ENCODE peak calls at places on chromosomes 5 and 9, in six cellular contexts. S, P, H, Y, A and U are unnamed samples.

GRCh38 chr5:110288766-110289165 is 437.7 kb downstream of the TMEM232 start:
- DNase-seq in S (no peak), H (peak), P (no peak), A (peak), Y (peak), U (no peak)

GRCh38 chr5:10724799-10725507 is 36.1 kb downstream of the DAP start:
- DNase-seq in A (no peak), P (peak), H (peak), S (peak), Y (peak), U (no peak)

GRCh38 chr5:156147251-156147947 is 179.6 kb upstream of the SGCD start:
- DNase-seq in S (no peak), H (peak), P (no peak), A (peak), Y (no peak), U (no peak)

GRCh38 chr5:115470921-115471320 is 73.7 kb downstream of the FEM1C start:
- DNase-seq in H (peak), A (no peak), Y (no peak), S (no peak), P (no peak), U (no peak)

GRCh38 chr9:95018099-95018927 is 291.8 kb downstream of the AOPEP start:
- DNase-seq in P (peak), Y (peak), H (peak), S (no peak), A (no peak), U (no peak)

GRCh38 chr5:54254482-54255198 is 55.7 kb downstream of the ARL15 start:
- DNase-seq in S (no peak), P (peak), Y (peak), H (peak), A (peak), U (peak)

GRCh38 chr9:76365028-76365427 is 29.2 kb downstream of the RFK start:
- DNase-seq in A (peak), S (no peak), H (peak), P (peak), Y (peak), U (no peak)

GRCh38 chr9:13186091-13186490 is 93.4 kb downstream of the MPDZ start:
- DNase-seq in A (no peak), H (no peak), P (no peak), S (no peak), Y (no peak), U (no peak)

GRCh38 chr5:121055586-121055985 is 591.5 kb downstream of the PRR16 start:
- DNase-seq in H (no peak), S (no peak), P (no peak), A (no peak), Y (no peak), U (no peak)

GRCh38 chr5:123874600-123875201 is 362.7 kb downstream of the CSNK1G3 start:
- DNase-seq in P (peak), H (peak), S (no peak), Y (no peak), A (no peak), U (no peak)

GRCh38 chr5:32339198-32339597 is 26.5 kb upstream of the MTMR12 start:
- DNase-seq in Y (peak), H (peak), S (no peak), P (peak), A (no peak), U (peak)

GRCh38 chr9:126238415-126238814 is 88.2 kb upstream of the MVB12B start:
- DNase-seq in H (no peak), S (no peak), Y (no peak), A (no peak), P (no peak), U (no peak)

GRCh38 chr9:79116709-79117108 is 455.1 kb upstream of the TLE4 start:
- DNase-seq in S (no peak), P (no peak), H (no peak), Y (no peak), A (no peak), U (no peak)

GRCh38 chr5:57307516-57307915 is 133.7 kb downstream of the GPBP1 start:
- DNase-seq in A (no peak), H (no peak), S (no peak), Y (no peak), P (no peak), U (no peak)

GRCh38 chr5:179475211-179475840 is 75.0 kb upstream of the RUFY1 start:
- DNase-seq in A (no peak), P (peak), S (no peak), Y (no peak), H (no peak), U (no peak)

GRCh38 chr9:87684627-87685204 is 41.2 kb upstream of the CTSL start:
- DNase-seq in Y (peak), S (peak), H (peak), P (peak), A (peak), U (no peak)

GRCh38 chr9:33851301-33851700 is 34.3 kb downstream of the UBE2R2 start:
- DNase-seq in P (no peak), S (no peak), A (no peak), Y (peak), H (peak), U (no peak)

GRCh38 chr9:109469646-109470358 is 28.3 kb downstream of the PTPN3 start:
- DNase-seq in A (peak), S (peak), H (peak), P (peak), Y (peak), U (peak)

GRCh38 chr9:81574399-81574798 is 114.9 kb downstream of the TLE1 start:
- DNase-seq in Y (peak), S (no peak), P (no peak), H (peak), A (no peak), U (no peak)

GRCh38 chr5:127008300-127008975 is 21.9 kb downstream of the MARCHF3 start:
- DNase-seq in P (no peak), H (no peak), S (no peak), A (no peak), Y (no peak), U (no peak)

GRCh38 chr9:95379630-95380029 is 62.1 kb upstream of the FANCC start:
- DNase-seq in A (no peak), S (no peak), Y (no peak), P (no peak), H (no peak), U (peak)

GRCh38 chr5:178940569-178941360 is at the start of gene ZNF454:
- DNase-seq in A (no peak), H (peak), Y (no peak), P (peak), S (peak), U (no peak)

GRCh38 chr5:148372883-148373282 is 10.9 kb upstream of the FBXO38 start:
- DNase-seq in P (no peak), A (no peak), H (peak), S (no peak), Y (peak), U (no peak)

GRCh38 chr5:150573867-150574817 is 66.2 kb downstream of the NDST1 start:
- DNase-seq in H (peak), P (no peak), Y (no peak), S (peak), A (no peak), U (no peak)

GRCh38 chr5:169162407-169162806 is 138.5 kb downstream of the SLIT3 start:
- DNase-seq in H (peak), Y (peak), P (no peak), A (no peak), S (peak), U (no peak)

GRCh38 chr5:17727212-17727611 is 93.0 kb downstream of the TAF11L14 start:
- DNase-seq in H (no peak), Y (no peak), A (no peak), S (no peak), P (no peak), U (no peak)

GRCh38 chr5:124057161-124057814 is 545.3 kb downstream of the CSNK1G3 start:
- DNase-seq in H (no peak), A (peak), P (no peak), S (no peak), Y (peak), U (peak)

GRCh38 chr5:123283537-123283936 is 139.7 kb downstream of the CEP120 start:
- DNase-seq in Y (no peak), H (no peak), S (peak), P (no peak), A (no peak), U (no peak)

GRCh38 chr5:28779161-28779754 is 1740.9 kb upstream of the CDH9 start:
- DNase-seq in P (peak), Y (peak), H (no peak), A (peak), S (no peak), U (no peak)

GRCh38 chr5:141681695-141682641 is at the start of gene ARAP3:
- DNase-seq in A (peak), H (peak), Y (peak), S (peak), P (peak), U (no peak)
- TF ChIP-seq EZH2phosphoT487 in A (no peak), H (no peak), Y (no peak), S (no peak), P (no peak), U (no peak)

DNA sequence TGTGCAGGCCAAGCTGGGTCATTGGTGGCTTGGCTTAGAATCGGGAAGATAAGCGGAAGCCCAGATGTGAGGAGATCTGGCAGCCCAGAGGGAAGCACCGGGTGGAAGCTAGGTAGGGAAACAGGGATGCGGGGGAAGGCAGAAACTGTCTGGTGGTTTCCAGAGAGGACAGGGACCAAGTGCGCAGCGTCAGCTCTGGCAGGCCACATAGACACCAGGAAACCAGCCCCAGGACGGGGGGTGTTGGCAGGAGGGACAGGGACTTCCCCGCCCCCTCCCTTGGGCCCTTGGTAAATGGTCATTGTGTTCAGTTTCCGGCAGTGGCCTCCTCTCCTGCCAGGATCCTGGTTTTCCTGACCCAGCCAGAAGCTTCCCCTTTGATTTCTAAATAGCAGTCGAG is 2.0 kb downstream of the RALGDS start:
- DNase-seq in A (no peak), P (no peak), H (peak), Y (no peak), S (peak), U (no peak)
- TF ChIP-seq EZH2phosphoT487 in A (no peak), P (no peak), H (no peak), Y (no peak), S (no peak), U (no peak)

GRCh38 chr9:88791105-88791805 is 200.0 kb upstream of the S1PR3 start:
- DNase-seq in A (no peak), Y (peak), H (peak), P (no peak), S (no peak), U (no peak)
- TF ChIP-seq EZH2phosphoT487 in A (no peak), Y (no peak), H (peak), P (no peak), S (no peak), U (no peak)

GRCh38 chr5:138803935-138804334 is 50.7 kb downstream of the CTNNA1 start:
- DNase-seq in S (no peak), H (no peak), Y (no peak), P (no peak), A (no peak), U (no peak)

GRCh38 chr5:138803285-138803684 is 50.1 kb downstream of the CTNNA1 start:
- DNase-seq in S (no peak), H (no peak), Y (no peak), A (no peak), P (no peak), U (no peak)

GRCh38 chr5:138809391-138809790 is 56.2 kb downstream of the CTNNA1 start:
- DNase-seq in H (peak), P (no peak), S (no peak), A (no peak), Y (no peak), U (no peak)

GRCh38 chr5:138807182-138807581 is 54.0 kb downstream of the CTNNA1 start:
- DNase-seq in Y (no peak), S (no peak), P (no peak), A (no peak), H (no peak), U (no peak)

DNA sequence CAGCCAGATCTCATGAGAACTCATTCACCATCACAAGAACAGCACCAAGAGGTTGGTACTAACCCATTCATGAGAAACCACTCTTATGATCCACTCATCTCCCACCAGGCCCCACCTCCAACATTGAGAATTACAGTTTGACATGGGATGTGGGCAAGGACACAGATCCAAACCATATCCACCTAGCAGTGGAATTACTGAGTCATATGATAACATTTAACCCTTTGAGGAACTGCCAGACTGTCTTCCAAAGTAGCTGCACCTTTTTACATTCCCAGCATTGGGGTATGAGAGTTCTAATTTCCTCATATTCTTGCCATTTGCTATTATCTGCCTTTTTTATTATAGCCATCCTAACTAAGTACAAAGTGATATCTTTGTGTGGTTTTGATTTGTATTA is 51.9 kb downstream of the CTNNA1 start:
- DNase-seq in S (no peak), H (no peak), A (no peak), Y (no peak), P (no peak), U (no peak)
- TF ChIP-seq EZH2phosphoT487 in S (no peak), H (no peak), A (no peak), Y (no peak), P (no peak), U (no peak)

DNA sequence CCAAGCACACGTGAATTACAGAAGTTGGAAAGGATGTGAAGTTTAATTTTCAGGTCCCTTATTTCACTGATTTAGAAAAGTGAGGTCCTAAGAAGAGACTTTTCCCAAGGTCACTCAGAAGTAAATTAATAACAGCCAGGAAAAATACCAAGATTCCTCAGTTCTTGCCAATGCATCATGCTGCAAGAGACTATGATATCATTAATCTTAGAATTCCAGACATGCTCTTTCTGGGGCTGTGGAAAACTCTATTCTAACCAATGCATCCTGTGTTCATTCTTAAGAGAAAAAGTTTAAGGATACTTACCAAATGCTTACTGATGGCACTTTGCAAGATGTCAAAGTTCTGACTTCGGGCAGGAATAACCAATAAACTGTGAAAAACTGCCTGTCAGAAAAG is 42.8 kb downstream of the TEX10 start:
- DNase-seq in A (no peak), S (no peak), P (no peak), Y (no peak), H (peak), U (no peak)
- TF ChIP-seq EZH2phosphoT487 in A (no peak), S (no peak), P (no peak), Y (no peak), H (no peak), U (no peak)

GRCh38 chr9:136721339-136722092 is 9.1 kb downstream of the DIPK1B start:
- DNase-seq in Y (peak), S (no peak), P (no peak), A (no peak), H (peak), U (no peak)
- TF ChIP-seq EZH2phosphoT487 in Y (no peak), S (no peak), P (no peak), A (no peak), H (no peak), U (no peak)

GRCh38 chr5:119451561-119451960 is 736 bp upstream of the HSD17B4 start:
- DNase-seq in Y (no peak), P (peak), S (no peak), A (no peak), H (no peak), U (peak)

GRCh38 chr5:119452060-119452372 is 281 bp upstream of the HSD17B4 start:
- DNase-seq in P (no peak), Y (no peak), S (no peak), A (no peak), H (no peak), U (no peak)

GRCh38 chr5:119454171-119454570 is 1.9 kb downstream of the HSD17B4 start:
- DNase-seq in H (no peak), Y (no peak), A (no peak), S (no peak), P (no peak), U (no peak)

GRCh38 chr5:119452373-119453044 is at the start of gene HSD17B4:
- DNase-seq in Y (peak), P (peak), H (peak), A (peak), S (peak), U (peak)

GRCh38 chr5:119453045-119453383 is 717 bp downstream of the HSD17B4 start:
- DNase-seq in H (peak), P (no peak), Y (peak), A (no peak), S (peak), U (peak)
- TF ChIP-seq EZH2phosphoT487 in H (no peak), P (no peak), Y (no peak), A (no peak), S (no peak), U (no peak)

GRCh38 chr9:91160599-91161464 is 200.9 kb downstream of the AUH start:
- DNase-seq in P (no peak), H (no peak), A (no peak), S (no peak), Y (no peak), U (no peak)

GRCh38 chr9:91160181-91160580 is 201.5 kb downstream of the AUH start:
- DNase-seq in A (no peak), H (no peak), P (peak), S (no peak), Y (no peak), U (no peak)

GRCh38 chr9:91162311-91162710 is 199.4 kb downstream of the AUH start:
- DNase-seq in S (no peak), H (peak), P (no peak), A (no peak), Y (peak), U (no peak)

GRCh38 chr9:91162784-91163440 is 198.8 kb downstream of the AUH start:
- DNase-seq in S (no peak), A (peak), Y (peak), H (no peak), P (no peak), U (peak)

DNA sequence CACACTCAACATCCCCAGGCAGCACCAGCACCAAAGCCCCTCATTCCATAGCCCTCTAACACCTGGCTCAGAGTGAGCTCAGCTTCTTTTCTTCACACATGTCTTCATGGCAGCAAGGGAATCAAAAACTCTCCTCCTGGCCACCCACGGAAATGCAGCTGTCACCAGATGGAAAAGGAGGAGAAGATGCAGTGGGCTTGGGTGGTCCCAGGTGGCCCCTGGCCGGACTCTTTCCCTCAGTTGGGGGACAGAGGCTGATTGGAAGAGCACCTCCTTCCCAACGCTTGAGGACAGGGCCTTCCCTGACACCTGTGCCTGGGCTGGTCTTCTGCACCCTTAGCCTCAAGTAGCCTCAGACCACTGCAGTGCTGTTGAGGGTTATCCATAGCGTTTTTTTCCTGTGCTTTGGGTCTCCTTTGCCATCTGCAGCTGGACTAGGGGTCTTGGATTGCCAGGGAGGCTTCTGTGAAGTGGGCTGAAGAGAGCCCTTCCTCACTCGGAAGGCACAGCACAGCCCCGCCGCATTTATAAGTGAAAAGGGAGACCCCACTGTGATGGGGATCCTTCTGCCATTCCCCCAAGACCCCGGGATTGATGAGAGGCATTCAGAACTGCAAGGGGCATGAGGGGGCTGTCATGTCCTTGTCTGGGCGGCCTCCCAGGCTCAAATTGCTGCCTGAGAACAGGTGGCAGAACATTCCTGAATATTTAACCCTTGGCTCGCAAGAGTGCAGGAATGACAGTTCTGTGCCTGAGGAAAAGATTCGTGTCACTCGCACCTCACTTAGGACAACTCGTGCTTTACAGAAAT is 200.0 kb downstream of the AUH start:
- DNase-seq in H (no peak), P (no peak), A (no peak), Y (no peak), S (no peak), U (no peak)
- TF ChIP-seq EZH2phosphoT487 in H (no peak), P (no peak), A (no peak), Y (no peak), S (no peak), U (no peak)

GRCh38 chr9:124791106-124791505 is 14.2 kb downstream of the OLFML2A start:
- DNase-seq in P (no peak), S (no peak), Y (no peak), A (no peak), H (no peak), U (peak)

GRCh38 chr9:124792257-124792975 is 15.5 kb downstream of the OLFML2A start:
- DNase-seq in Y (no peak), H (no peak), A (no peak), S (no peak), P (no peak), U (no peak)

GRCh38 chr9:124790301-124790700 is 13.4 kb downstream of the OLFML2A start:
- DNase-seq in S (no peak), Y (no peak), H (no peak), P (no peak), A (no peak), U (no peak)

GRCh38 chr9:124794902-124795491 is 18.1 kb downstream of the OLFML2A start:
- DNase-seq in A (peak), P (no peak), Y (peak), S (no peak), H (no peak), U (no peak)

GRCh38 chr9:124792976-124793594 is 16.2 kb downstream of the OLFML2A start:
- DNase-seq in A (no peak), P (no peak), H (peak), Y (no peak), S (no peak), U (no peak)
- TF ChIP-seq EZH2phosphoT487 in A (no peak), P (no peak), H (no peak), Y (no peak), S (no peak), U (no peak)

DNA sequence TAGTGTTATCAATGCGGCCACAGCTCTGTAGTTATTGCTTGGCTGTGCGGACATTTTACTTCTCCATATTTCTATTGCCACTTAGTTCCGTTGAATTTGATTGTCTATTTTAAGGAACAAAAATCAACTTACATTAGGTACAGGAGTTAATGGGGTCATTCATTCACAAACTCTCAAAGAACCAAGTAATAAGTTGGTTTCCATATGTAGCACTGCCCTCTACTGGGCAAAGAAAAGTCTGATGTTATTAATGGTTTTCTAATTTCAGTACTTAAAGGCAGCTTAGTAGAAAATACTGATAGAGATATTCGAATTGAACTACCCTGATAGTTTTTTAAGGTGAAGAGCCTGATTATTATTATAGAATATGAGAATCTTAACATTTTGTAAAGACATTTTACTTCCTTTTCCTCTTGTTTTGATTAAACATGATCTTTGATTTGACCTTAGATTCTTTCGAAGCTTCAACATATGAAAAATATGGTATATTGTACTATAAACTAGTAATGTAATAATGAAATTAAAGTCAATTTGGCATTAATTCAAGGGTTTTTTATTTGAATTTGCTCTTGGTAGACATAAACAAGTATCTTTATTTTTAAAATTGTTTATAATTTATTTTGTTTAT is 119.5 kb upstream of the CTNND2 start:
- DNase-seq in Y (peak), H (peak), P (peak), A (peak), S (peak), U (peak)
- TF ChIP-seq EZH2phosphoT487 in Y (no peak), H (no peak), P (no peak), A (no peak), S (no peak), U (no peak)